ENCODE peak calls at places on chromosomes 3 and 15, in four cellular contexts. I is HTR-8/SVneo, K is non-pigmented ciliary epithelial cell, P is T47D. H is an unnamed sample.

GRCh38 chr15:64617727-64618126 is 157.3 kb downstream of the ZNF609 start:
- DNase-seq in I (no peak), K (no peak), P (no peak), H (no peak)

GRCh38 chr3:81216192-81216591 is 545.3 kb downstream of the GBE1 start:
- DNase-seq in I (peak), K (peak), P (no peak), H (peak)

GRCh38 chr3:69724722-69725435 is 14.4 kb upstream of the MITF start:
- DNase-seq in I (no peak), K (no peak), P (no peak), H (no peak)

GRCh38 chr3:177569823-177570657 is 372.8 kb upstream of the TBL1XR1 start:
- DNase-seq in I (no peak), K (no peak), P (peak), H (no peak)

GRCh38 chr3:110579841-110580550 is 491.6 kb upstream of the NECTIN3 start:
- DNase-seq in I (no peak), K (peak), P (no peak), H (no peak)

GRCh38 chr15:67543348-67543718 is 830 bp downstream of the MAP2K5 start:
- DNase-seq in I (peak), K (no peak), P (peak), H (no peak)

GRCh38 chr15:75673426-75674247 is 25.9 kb downstream of the SNX33 start:
- DNase-seq in I (no peak), K (no peak), P (no peak), H (no peak)

GRCh38 chr3:14461748-14462324 is 59.4 kb downstream of the SLC6A6 start:
- DNase-seq in I (peak), K (no peak), P (peak), H (peak)

GRCh38 chr15:77533986-77534385 is 98.7 kb downstream of the LINGO1 start:
- DNase-seq in I (no peak), K (no peak), P (no peak), H (no peak)

GRCh38 chr3:132245547-132245946 is 71.7 kb upstream of the ACP3 start:
- DNase-seq in I (no peak), K (no peak), P (no peak), H (no peak)

GRCh38 chr3:120462409-120462959 is 11.7 kb upstream of the FSTL1 start:
- DNase-seq in I (no peak), K (no peak), P (no peak), H (no peak)

GRCh38 chr15:63430766-63431451 is 49.3 kb upstream of the CA12 start:
- DNase-seq in I (no peak), K (no peak), P (no peak), H (no peak)